ENCODE peak calls at places on chromosomes 5 and 9, in four cellular contexts. I is IMR-90, M is H9, E is H1. J is an unnamed sample.

GRCh38 chr9:103802068-103802467 is 292.0 kb upstream of the SMC2 start:
- DNase-seq in E (no peak), I (no peak), M (no peak), J (no peak)

GRCh38 chr5:137262818-137263217 is 236.3 kb downstream of the SPOCK1 start:
- DNase-seq in M (no peak), E (no peak), I (no peak), J (no peak)

GRCh38 chr5:9924614-9925013 is 294.5 kb upstream of the TAS2R1 start:
- DNase-seq in M (no peak), E (no peak), I (peak), J (peak)

GRCh38 chr9:69570091-69570451 is 102.1 kb downstream of the APBA1 start:
- DNase-seq in I (no peak), E (no peak), M (no peak), J (no peak)

GRCh38 chr5:135110941-135111596 is 77.0 kb upstream of the PITX1 start:
- DNase-seq in E (no peak), I (no peak), M (no peak), J (no peak)

GRCh38 chr9:111023090-111023489 is 15.2 kb downstream of the LPAR1 start:
- DNase-seq in M (no peak), I (no peak), E (no peak), J (no peak)

GRCh38 chr9:101705135-101705661 is 33.2 kb downstream of the GRIN3A start:
- DNase-seq in I (no peak), E (no peak), M (peak), J (peak)

GRCh38 chr5:180831139-180832080 is 28.8 kb upstream of the MGAT1 start:
- DNase-seq in M (peak), E (no peak), I (peak), J (peak)

GRCh38 chr9:1969160-1969559 is 46.0 kb upstream of the SMARCA2 start:
- DNase-seq in E (no peak), M (no peak), I (no peak), J (no peak)

GRCh38 chr5:159547466-159548195 is 217.3 kb upstream of the IL12B start:
- DNase-seq in E (no peak), I (no peak), M (no peak), J (no peak)

GRCh38 chr9:93299418-93300174 is 115.7 kb downstream of the WNK2 start:
- DNase-seq in M (no peak), I (no peak), E (no peak), J (no peak)

GRCh38 chr5:28165116-28165515 is 1126.7 kb upstream of the CDH9 start:
- DNase-seq in I (no peak), E (no peak), M (no peak), J (peak)

GRCh38 chr5:108129129-108129528 is 252.8 kb downstream of the FBXL17 start:
- DNase-seq in I (no peak), M (no peak), E (no peak), J (no peak)

GRCh38 chr9:115385383-115386122 is 267.6 kb upstream of the TNC start:
- DNase-seq in I (no peak), M (peak), E (no peak), J (no peak)

GRCh38 chr5:37838152-37838932 is 1.5 kb downstream of the GDNF start:
- DNase-seq in I (peak), M (peak), E (no peak), J (peak)

GRCh38 chr5:154406231-154406630 is 39.6 kb upstream of the SAP30L start:
- DNase-seq in M (no peak), I (no peak), E (no peak), J (no peak)

GRCh38 chr9:99433555-99433954 is 211.5 kb downstream of the SEC61B start:
- DNase-seq in I (peak), M (no peak), E (peak), J (peak)

GRCh38 chr5:10233505-10233904 is 16.2 kb downstream of the ATPSCKMT start:
- DNase-seq in E (no peak), M (no peak), I (peak), J (peak)

GRCh38 chr5:132962429-132962928 is 955 bp downstream of the AFF4 start:
- DNase-seq in I (peak), M (no peak), E (no peak), J (peak)

DNA sequence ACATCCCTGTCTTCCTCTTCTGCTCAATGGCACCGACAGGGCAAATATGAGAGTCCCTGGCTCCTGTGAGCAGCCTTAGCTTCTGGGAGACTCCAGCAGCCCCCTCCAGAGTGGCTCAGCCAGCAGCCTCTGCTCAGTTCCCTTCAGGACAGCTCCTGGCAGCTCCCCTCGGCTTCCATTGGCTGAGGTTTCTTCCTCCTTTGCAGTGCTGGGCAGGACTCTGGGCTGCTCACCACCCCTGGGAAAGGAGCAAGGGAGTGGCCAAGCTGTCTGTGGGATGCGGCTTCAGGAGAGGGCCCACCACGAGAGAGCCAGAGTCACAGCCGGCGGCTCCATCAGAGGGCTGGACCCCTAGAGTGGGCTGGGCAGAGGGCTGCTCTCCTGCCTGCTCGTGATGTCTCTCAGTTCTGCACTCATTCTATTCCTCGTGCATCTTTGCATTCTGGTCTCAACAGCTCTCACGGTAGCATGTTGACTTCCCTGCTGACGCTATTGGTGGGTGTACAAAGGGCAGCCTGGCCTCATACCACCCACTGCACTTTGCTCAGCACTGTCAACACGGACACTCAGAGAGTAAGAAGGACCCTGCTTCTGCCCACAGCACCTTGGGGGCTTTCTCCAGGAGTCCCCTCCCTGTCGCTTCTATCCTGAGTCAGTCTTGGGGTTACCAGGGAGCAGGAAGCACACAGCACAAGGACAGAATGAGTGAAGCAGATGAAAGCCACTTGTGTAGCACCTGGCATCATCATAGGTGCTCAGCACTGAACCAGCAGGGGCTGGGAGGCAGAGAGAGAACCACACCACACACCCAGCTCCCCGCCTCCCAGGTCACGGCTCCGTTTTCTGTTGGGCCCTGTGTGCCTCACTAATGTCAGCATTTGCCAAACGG is 80.9 kb upstream of the ALDH1B1 start:
- DNase-seq in M (peak), E (no peak), I (no peak), J (peak)
- H2AK5ac ChIP-seq in M (no peak), E (no peak), I (no peak), J (no peak)

DNA sequence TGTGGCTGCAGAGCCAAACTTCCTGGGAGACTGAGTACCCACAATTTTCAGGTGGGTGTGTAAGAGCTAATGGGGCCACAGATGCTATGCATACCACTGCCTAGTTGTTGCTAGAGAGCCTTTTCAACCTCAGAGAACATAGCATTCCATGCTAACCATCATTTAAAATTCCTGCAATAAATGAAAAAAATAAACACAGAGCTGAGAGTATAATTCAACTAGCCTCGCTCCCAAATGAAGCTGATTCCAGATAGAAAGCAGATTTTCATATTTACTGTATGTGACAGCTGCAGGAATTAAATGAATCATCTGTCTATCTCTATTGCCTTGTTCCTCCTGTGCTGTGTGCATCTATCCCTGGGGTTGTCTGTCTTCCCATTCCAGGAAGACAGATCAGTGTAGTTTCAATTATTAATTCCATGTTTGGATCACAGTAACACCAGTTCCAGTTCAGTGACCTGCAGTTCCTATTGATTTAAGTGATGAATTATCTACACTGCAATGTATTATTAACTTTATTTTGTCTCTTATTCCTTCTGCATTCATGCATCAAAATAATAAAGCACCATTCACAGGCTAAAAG is 324.5 kb downstream of the SLIT3 start:
- DNase-seq in M (no peak), E (no peak), I (no peak), J (no peak)
- H3K56ac ChIP-seq in M (no peak), E (no peak), I (no peak), J (no peak)

GRCh38 chr5:172579403-172579990 is 61.6 kb upstream of the NEURL1B start:
- DNase-seq in E (no peak), M (no peak), I (no peak), J (no peak)
- H2AK5ac ChIP-seq in E (no peak), M (no peak), I (no peak), J (no peak)

GRCh38 chr5:67814569-67815311 is 400.8 kb upstream of the PIK3R1 start:
- DNase-seq in I (no peak), E (no peak), M (no peak), J (no peak)
- H3K56ac ChIP-seq in I (no peak), E (no peak), M (no peak), J (no peak)

DNA sequence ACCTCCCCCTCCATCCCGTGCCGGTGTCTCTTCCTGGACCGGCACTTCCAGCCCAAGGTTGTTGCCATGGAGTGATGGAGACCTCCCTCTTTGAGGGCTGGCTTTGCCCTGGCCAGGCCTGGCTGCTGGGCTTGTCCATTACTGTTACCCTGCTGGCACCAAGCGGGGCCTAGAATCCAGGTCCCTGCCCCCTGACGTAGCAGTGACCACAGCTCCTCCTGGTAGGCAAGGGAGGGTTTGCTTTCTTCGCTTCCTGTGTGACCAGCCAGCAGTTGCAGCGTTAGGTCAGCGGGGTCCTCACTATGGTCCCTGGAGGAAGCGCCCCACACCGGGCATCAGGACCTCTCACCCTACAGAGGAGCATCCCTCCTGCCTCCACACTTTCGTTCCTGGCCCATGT is 146.7 kb upstream of the COL5A1 start:
- DNase-seq in M (no peak), E (no peak), I (no peak), J (no peak)
- H2AK5ac ChIP-seq in M (no peak), E (no peak), I (peak), J (no peak)

DNA sequence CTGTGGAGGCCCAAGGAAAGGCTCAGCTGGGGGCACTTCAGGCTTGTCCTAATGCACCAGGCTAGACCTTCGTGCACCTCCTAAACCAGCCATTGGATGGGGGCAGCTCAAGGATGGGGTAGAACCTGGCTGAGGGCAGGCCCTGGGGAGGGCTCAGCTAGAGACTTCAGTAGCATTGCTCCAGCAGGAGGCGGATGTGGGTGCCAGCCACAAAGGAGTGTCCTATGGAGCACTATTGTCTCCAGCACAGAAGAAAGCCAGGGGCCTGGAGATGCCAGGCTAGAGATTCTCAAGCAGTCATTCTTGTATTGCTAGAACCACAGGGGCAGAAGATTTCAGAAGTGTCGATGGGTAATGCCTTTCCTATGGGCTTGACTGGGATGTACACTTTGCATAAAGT is 131.8 kb downstream of the SYK start:
- DNase-seq in M (no peak), E (no peak), I (no peak), J (no peak)
- H3K56ac ChIP-seq in M (no peak), E (no peak), I (no peak), J (no peak)

GRCh38 chr9:130150779-130151381 is 21.3 kb upstream of the NCS1 start:
- DNase-seq in E (no peak), I (peak), M (no peak), J (peak)
- H2AK5ac ChIP-seq in E (no peak), I (peak), M (no peak), J (no peak)

GRCh38 chr9:133425049-133425632 is 3.0 kb downstream of the ADAMTS13 start:
- DNase-seq in I (no peak), E (no peak), M (no peak), J (no peak)

GRCh38 chr9:133421615-133422542 is at the start of gene ADAMTS13:
- DNase-seq in E (no peak), M (peak), I (peak), J (peak)

GRCh38 chr9:133423216-133423615 is 1.0 kb downstream of the ADAMTS13 start:
- DNase-seq in I (peak), E (no peak), M (no peak), J (no peak)

GRCh38 chr9:133426011-133426410 is 3.8 kb downstream of the ADAMTS13 start:
- DNase-seq in E (no peak), M (no peak), I (no peak), J (no peak)

DNA sequence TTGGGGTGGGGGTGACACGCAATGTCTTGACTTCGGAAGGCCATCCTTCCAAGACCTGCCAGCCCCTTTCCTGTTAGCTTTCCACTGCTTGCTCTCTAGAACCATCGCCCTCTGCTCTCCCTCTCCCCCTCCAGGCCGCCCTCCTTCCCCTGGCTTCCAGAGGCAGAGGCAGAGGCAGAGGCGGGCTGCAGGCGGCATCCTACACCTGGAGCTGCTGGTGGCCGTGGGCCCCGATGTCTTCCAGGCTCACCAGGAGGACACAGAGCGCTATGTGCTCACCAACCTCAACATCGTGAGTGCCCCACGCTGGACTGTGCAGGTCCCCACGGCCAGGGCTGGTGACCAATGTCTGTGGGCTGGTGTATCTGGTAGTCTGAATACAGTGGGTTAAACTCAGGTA is 2.0 kb downstream of the ADAMTS13 start:
- DNase-seq in I (no peak), M (no peak), E (no peak), J (no peak)
- H3K56ac ChIP-seq in I (no peak), M (no peak), E (no peak), J (no peak)

GRCh38 chr5:83956386-83956785 is 235.7 kb upstream of the HAPLN1 start:
- DNase-seq in M (no peak), I (peak), E (no peak), J (peak)
- H2AK5ac ChIP-seq in M (no peak), I (no peak), E (no peak), J (no peak)

DNA sequence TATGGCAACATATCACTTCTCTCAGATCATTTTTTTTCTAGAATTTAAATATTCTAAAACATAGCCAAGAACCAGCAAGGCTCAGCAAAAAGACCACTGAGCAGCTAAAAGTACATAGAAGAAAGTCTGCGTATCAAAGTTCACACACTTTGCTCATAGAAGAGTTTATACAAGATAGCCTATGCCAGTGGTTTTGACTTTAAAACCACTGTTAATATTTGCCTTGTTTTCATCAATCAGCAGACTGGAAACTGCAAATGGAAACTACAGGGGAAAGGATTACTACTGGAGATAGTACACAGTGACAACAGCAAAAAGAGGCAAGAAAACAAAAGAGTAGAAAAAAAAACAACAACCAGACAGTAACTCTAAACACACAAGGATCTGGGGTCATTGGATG is 483.3 kb downstream of the ZSWIM6 start:
- DNase-seq in E (no peak), I (no peak), M (no peak), J (no peak)
- H3K56ac ChIP-seq in E (no peak), I (no peak), M (no peak), J (no peak)

J was measured in mesendoderm.